ENCODE peak calls at places on chromosome 17, in five cellular contexts. J is kidney; X is stimulated activated CD8-positive, alpha-beta memory T cell treated with anti-CD3 and anti-CD28 coated beads, Interleukin-4, amount 100 ng/mL, for 1 hour; H is BJ; N is nucleus accumbens. K is an unnamed sample.
A peak's percentile ranks its signal among the peaks of the same experiment; 100 is the strongest.

GRCh38 chr17:83053779-83054451 is 25.5 kb upstream of the METRNL start:
- DNase-seq in J (peak; percentile 81), X (no peak), H (no peak), N (no peak), K (no peak)

GRCh38 chr17:882827-883585 is 96.6 kb downstream of the NXN start:
- DNase-seq in J (peak; percentile 87), X (no peak), H (no peak), N (no peak), K (peak; percentile 91)

GRCh38 chr17:149897-150575 is 12.7 kb downstream of the SCGB1C2 start:
- DNase-seq in J (peak; percentile 22), X (no peak), H (no peak), N (no peak), K (no peak)

GRCh38 chr17:41563607-41564006 is 8.3 kb downstream of the KRT9 start:
- DNase-seq in J (no peak), X (no peak), H (no peak), N (no peak), K (no peak)

GRCh38 chr17:491086-492014 is 138.7 kb upstream of the RPH3AL start:
- DNase-seq in J (peak; percentile 91), X (no peak), H (no peak), N (no peak), K (peak; percentile 92)

GRCh38 chr17:50062323-50063243 is 6.7 kb downstream of the ITGA3 start:
- DNase-seq in J (peak; percentile 96), X (no peak), H (no peak), N (no peak), K (peak; percentile 85)

GRCh38 chr17:60699090-60699489 is 21.4 kb downstream of the BCAS3 start:
- DNase-seq in J (no peak), X (no peak), H (no peak), N (no peak), K (no peak)

GRCh38 chr17:35947156-35947585 is 3.7 kb upstream of the LYZL6 start:
- DNase-seq in J (no peak), X (no peak), H (no peak), N (no peak), K (no peak)

GRCh38 chr17:63162406-63163157 is 196.5 kb downstream of the TANC2 start:
- DNase-seq in J (no peak), X (no peak), H (no peak), N (no peak), K (no peak)

GRCh38 chr17:73338050-73338491 is 26.3 kb upstream of the CDC42EP4 start:
- DNase-seq in J (peak; percentile 92), X (no peak), H (no peak), N (no peak), K (peak; percentile 81)

GRCh38 chr17:78450696-78451344 is 72.4 kb downstream of the PGS1 start:
- DNase-seq in J (no peak), X (no peak), H (no peak), N (no peak), K (no peak)

GRCh38 chr17:82105882-82106696 is 8.1 kb upstream of the FASN start:
- DNase-seq in J (peak; percentile 84), X (peak; percentile 33), H (no peak), N (no peak), K (peak; percentile 77)

GRCh38 chr17:72125742-72126141 is 4.9 kb downstream of the SOX9 start:
- DNase-seq in J (no peak), X (no peak), H (no peak), N (no peak), K (peak; percentile 63)